ENCODE peak calls at places on chromosomes 13 and 19, in four cellular contexts. K is T-helper 2 cell, P is MV-4-11, J is amygdala. U is an unnamed sample.

GRCh38 chr19:45769821-45770191 is 754 bp upstream of the SIX5 start:
- DNase-seq in J (no peak), K (peak; percentile 30), P (peak; percentile 58), U (peak; percentile 42)

GRCh38 chr13:20137875-20138274 is 23.0 kb downstream of the GJA3 start:
- DNase-seq in J (no peak), P (no peak), K (no peak), U (no peak)

GRCh38 chr13:91280806-91281205 is 66.7 kb upstream of the MIR17HG start:
- DNase-seq in J (no peak), P (peak; percentile 54), K (no peak), U (no peak)

GRCh38 chr19:976476-976875 is 7.7 kb upstream of the WDR18 start:
- DNase-seq in P (no peak), K (no peak), J (no peak), U (no peak)

GRCh38 chr13:28819748-28820098 is 416 bp upstream of the MTUS2 start:
- DNase-seq in K (no peak), P (no peak), J (no peak), U (peak; percentile 77)

GRCh38 chr19:10544753-10545251 is 1.1 kb downstream of the ATG4D start:
- DNase-seq in K (no peak), J (no peak), P (peak; percentile 18), U (no peak)

GRCh38 chr13:93794197-93794885 is 567.7 kb downstream of the GPC6 start:
- DNase-seq in J (no peak), P (no peak), K (no peak), U (no peak)

GRCh38 chr19:5949792-5950305 is 28.1 kb downstream of the RANBP3 start:
- DNase-seq in P (no peak), K (no peak), J (no peak), U (no peak)

GRCh38 chr13:64471916-64472315 is 2758.2 kb downstream of the PCDH9 start:
- DNase-seq in K (no peak), P (no peak), J (no peak), U (no peak)

GRCh38 chr13:113456116-113456702 is 2.9 kb upstream of the ADPRHL1 start:
- DNase-seq in J (no peak), P (no peak), K (no peak), U (no peak)

GRCh38 chr13:36357692-36358091 is 11.5 kb upstream of the SPART start:
- DNase-seq in J (no peak), K (no peak), P (no peak), U (no peak)

GRCh38 chr13:28744091-28744536 is 25.3 kb upstream of the SLC46A3 start:
- DNase-seq in P (peak; percentile 33), K (no peak), J (no peak), U (no peak)

GRCh38 chr13:76029088-76029487 is 393.0 kb downstream of the LMO7 start:
- DNase-seq in K (no peak), J (no peak), P (peak; percentile 1), U (no peak)

GRCh38 chr13:48773531-48774275 is 120.0 kb downstream of the CYSLTR2 start:
- DNase-seq in P (no peak), K (no peak), J (no peak), U (no peak)

GRCh38 chr13:45718063-45718462 is 15.9 kb downstream of the CBY2 start:
- DNase-seq in J (no peak), K (no peak), P (peak; percentile 55), U (no peak)

GRCh38 chr13:75180805-75181455 is 301.0 kb downstream of the TBC1D4 start:
- DNase-seq in K (no peak), J (no peak), P (no peak), U (no peak)

GRCh38 chr13:43749503-43749902 is 37.3 kb downstream of the ENOX1 start:
- DNase-seq in J (no peak), P (no peak), K (no peak), U (no peak)

GRCh38 chr19:19634516-19635312 is 6.7 kb upstream of the LPAR2 start:
- DNase-seq in J (no peak), P (no peak), K (no peak), U (no peak)

GRCh38 chr13:33017410-33017929 is 1.2 kb downstream of the KL start:
- DNase-seq in P (peak; percentile 92), K (no peak), J (no peak), U (no peak)

GRCh38 chr13:105436946-105437345 is 1098.5 kb downstream of the EFNB2 start:
- DNase-seq in J (no peak), P (no peak), K (no peak), U (no peak)

GRCh38 chr19:16268676-16269319 is 55.8 kb upstream of the KLF2 start:
- DNase-seq in J (no peak), K (no peak), P (no peak), U (no peak)

GRCh38 chr13:110820311-110820710 is 94.6 kb downstream of the ANKRD10 start:
- DNase-seq in P (no peak), K (no peak), J (no peak), U (no peak)

GRCh38 chr19:45558399-45558878 is 26.2 kb downstream of the OPA3 start:
- DNase-seq in K (peak; percentile 14), P (peak; percentile 44), J (no peak), U (peak; percentile 68)

U was measured in dorsolateral prefrontal cortex.